ENCODE peak calls at places on chromosomes 12 and 14, in eight cellular contexts. V, Y, L, D, M, H, K and N are unnamed samples.

GRCh38 chr12:18719922-18720321 is 17.9 kb downstream of the PLCZ1 start:
- DNase-seq in M (peak; percentile 35), Y (no peak), D (no peak), K (no peak), L (no peak), H (no peak), V (no peak), N (no peak)

GRCh38 chr12:121939190-121939589 is 20.8 kb downstream of the CFAP251 start:
- DNase-seq in K (no peak), L (no peak), V (no peak), Y (no peak), H (no peak), M (no peak), D (peak; percentile 17), N (peak; percentile 30)

GRCh38 chr14:58395815-58396626 is at the start of gene TOMM20L:
- DNase-seq in D (peak; percentile 37), V (peak; percentile 58), M (no peak), Y (peak; percentile 65), K (peak; percentile 49), L (peak; percentile 74), H (peak; percentile 77), N (peak; percentile 93)

GRCh38 chr14:44620106-44621019 is 113.3 kb upstream of the FSCB start:
- DNase-seq in K (no peak), H (no peak), M (no peak), L (no peak), Y (no peak), V (no peak), D (no peak), N (no peak)

GRCh38 chr14:52365071-52365470 is 51.0 kb downstream of the PTGER2 start:
- DNase-seq in D (no peak), M (no peak), L (no peak), H (no peak), Y (no peak), K (peak; percentile 59), V (no peak), N (no peak)

GRCh38 chr12:2035421-2036080 is 17.2 kb upstream of the CACNA1C start:
- DNase-seq in V (no peak), K (no peak), Y (no peak), M (no peak), L (no peak), H (no peak), D (no peak), N (no peak)

GRCh38 chr12:70853326-70853725 is 67.2 kb downstream of the PTPRR start:
- DNase-seq in L (no peak), D (no peak), K (peak; percentile 91), M (no peak), Y (no peak), V (no peak), H (peak; percentile 61), N (no peak)

GRCh38 chr12:131116437-131117117 is 162.9 kb downstream of the ADGRD1 start:
- DNase-seq in K (peak; percentile 29), D (no peak), V (no peak), L (no peak), Y (peak; percentile 45), M (no peak), H (peak; percentile 73), N (no peak)

GRCh38 chr12:49827351-49828099 is 688 bp downstream of the NCKAP5L start:
- DNase-seq in L (peak; percentile 81), V (peak; percentile 20), Y (peak; percentile 80), K (peak; percentile 55), M (peak; percentile 73), H (peak; percentile 84), D (peak; percentile 59), N (no peak)

GRCh38 chr12:132558861-132559623 is 51.3 kb downstream of the LRCOL1 start:
- DNase-seq in H (no peak), M (no peak), D (no peak), Y (no peak), V (no peak), K (no peak), L (no peak), N (no peak)

GRCh38 chr12:112762753-112763152 is 28.8 kb upstream of the RPH3A start:
- DNase-seq in D (no peak), L (no peak), Y (no peak), M (no peak), H (no peak), V (no peak), K (no peak), N (no peak)

GRCh38 chr14:100725587-100726387 is 905 bp upstream of the DLK1 start:
- DNase-seq in V (no peak), H (no peak), Y (no peak), M (no peak), L (no peak), K (no peak), D (no peak), N (no peak)

GRCh38 chr14:100850841-100851585 is 25.1 kb downstream of the MEG3 start:
- DNase-seq in K (no peak), L (no peak), Y (peak; percentile 69), D (no peak), V (peak; percentile 28), H (peak; percentile 83), M (peak; percentile 46), N (no peak)

GRCh38 chr12:60072911-60073310 is 477.1 kb downstream of the SLC16A7 start:
- DNase-seq in Y (no peak), V (no peak), M (peak; percentile 62), L (no peak), K (peak; percentile 47), H (no peak), D (no peak), N (no peak)

GRCh38 chr12:5518584-5519365 is 86.9 kb downstream of the NTF3 start:
- DNase-seq in Y (no peak), V (no peak), L (peak; percentile 64), M (no peak), H (no peak), D (no peak), K (no peak), N (no peak)

GRCh38 chr12:100842156-100842555 is 47.6 kb downstream of the ANO4 start:
- DNase-seq in V (no peak), L (no peak), H (no peak), Y (no peak), M (no peak), K (no peak), D (peak; percentile 20), N (no peak)

GRCh38 chr14:94536836-94537235 is 24.4 kb upstream of the SERPINA4 start:
- DNase-seq in L (no peak), D (no peak), Y (no peak), K (no peak), M (peak; percentile 45), V (no peak), H (no peak), N (no peak)

GRCh38 chr14:100072783-100073346 is 7.6 kb downstream of the EVL start:
- DNase-seq in L (no peak), K (no peak), V (no peak), D (peak; percentile 46), Y (no peak), M (no peak), H (no peak), N (no peak)

GRCh38 chr14:99066378-99066777 is 205.6 kb downstream of the BCL11B start:
- DNase-seq in K (no peak), Y (no peak), V (no peak), D (no peak), L (no peak), H (no peak), M (no peak), N (peak; percentile 81)

GRCh38 chr14:63308723-63309317 is 9.9 kb downstream of the GPHB5 start:
- DNase-seq in M (no peak), L (no peak), V (peak; percentile 33), H (no peak), D (no peak), Y (no peak), K (no peak), N (no peak)

GRCh38 chr14:74941676-74942097 is 13.7 kb downstream of the PGF start:
- DNase-seq in H (peak; percentile 84), Y (no peak), M (peak; percentile 40), L (no peak), D (peak; percentile 89), V (no peak), K (peak; percentile 57), N (no peak)

GRCh38 chr12:105524961-105525360 is 194.5 kb downstream of the C12orf75 start:
- DNase-seq in Y (no peak), V (no peak), K (no peak), M (no peak), L (no peak), H (no peak), D (no peak), N (no peak)

GRCh38 chr12:77751939-77752338 is 78.8 kb upstream of the NAV3 start:
- DNase-seq in M (peak; percentile 8), V (peak; percentile 76), K (peak; percentile 7), H (no peak), D (no peak), L (no peak), Y (no peak), N (no peak)

GRCh38 chr12:55974308-55974724 is 438 bp downstream of the RAB5B start:
- DNase-seq in D (peak; percentile 34), M (no peak), V (peak; percentile 36), Y (peak; percentile 60), H (peak; percentile 82), K (peak; percentile 29), L (no peak), N (peak; percentile 91)

GRCh38 chr12:7078163-7078562 is 14.1 kb downstream of the C1R start:
- DNase-seq in D (no peak), Y (no peak), K (no peak), H (no peak), L (no peak), V (no peak), M (no peak), N (no peak)

GRCh38 chr12:104569348-104570173 is 112.8 kb downstream of the CHST11 start:
- DNase-seq in K (no peak), V (no peak), H (no peak), Y (no peak), L (no peak), D (peak; percentile 54), M (no peak), N (no peak)

GRCh38 chr12:4909734-4910501 is at the start of gene KCNA1:
- DNase-seq in H (peak; percentile 70), Y (no peak), L (no peak), M (no peak), K (no peak), V (peak; percentile 51), D (no peak), N (no peak)

GRCh38 chr14:68626386-68626785 is 166.5 kb downstream of the ZFP36L1 start:
- DNase-seq in Y (no peak), V (no peak), K (no peak), M (no peak), D (no peak), L (no peak), H (no peak), N (no peak)

GRCh38 chr12:53219116-53219955 is 12.3 kb upstream of the ITGB7 start:
- DNase-seq in V (no peak), M (no peak), D (no peak), K (no peak), Y (peak; percentile 61), H (no peak), L (no peak), N (no peak)

GRCh38 chr12:37666069-37666781 is 650.3 kb upstream of the ALG10B start:
- DNase-seq in K (no peak), D (no peak), L (no peak), V (no peak), M (no peak), Y (no peak), H (no peak), N (no peak)

GRCh38 chr12:49342066-49342913 is 4.4 kb upstream of the DNAJC22 start:
- DNase-seq in V (peak; percentile 73), M (peak; percentile 45), K (peak; percentile 38), L (no peak), Y (peak; percentile 88), D (peak; percentile 56), H (peak; percentile 87), N (peak; percentile 94)

GRCh38 chr12:78096909-78097597 is 266.4 kb downstream of the NAV3 start:
- DNase-seq in V (no peak), Y (no peak), K (peak; percentile 37), M (no peak), H (no peak), D (peak; percentile 83), L (no peak), N (no peak)

GRCh38 chr14:76829650-76830421 is 3.6 kb downstream of the LRRC74A start:
- DNase-seq in D (peak; percentile 99), L (no peak), H (peak; percentile 76), Y (no peak), V (no peak), M (peak; percentile 15), K (no peak), N (no peak)

GRCh38 chr12:30908389-30909087 is 18.0 kb upstream of the TSPAN11 start:
- DNase-seq in L (no peak), K (peak; percentile 86), Y (no peak), V (no peak), H (no peak), M (peak; percentile 9), D (peak; percentile 23), N (no peak)